ENCODE peak calls at places on chromosomes 5 and 9, in six cellular contexts. M is osteocyte, Q is heart right ventricle, D is PC-3, W is psoas muscle, S is WTC11. Z is an unnamed sample.

GRCh38 chr9:80522465-80522864 is 950.7 kb downstream of the TLE4 start:
- DNase-seq in W (no peak), Q (no peak), S (no peak), M (no peak), D (peak), Z (no peak)

GRCh38 chr5:110702704-110703103 is 23.8 kb downstream of the TMEM232 start:
- DNase-seq in Q (no peak), W (no peak), D (peak), M (no peak), S (no peak), Z (no peak)

GRCh38 chr9:87039809-87040392 is 92.6 kb upstream of the GAS1 start:
- DNase-seq in Q (no peak), D (no peak), M (no peak), S (no peak), W (no peak), Z (no peak)

GRCh38 chr5:109365653-109366052 is 44.1 kb downstream of the PJA2 start:
- DNase-seq in Q (no peak), W (no peak), M (no peak), S (no peak), D (no peak), Z (no peak)

GRCh38 chr9:78291240-78291915 is 5.5 kb upstream of the PSAT1 start:
- DNase-seq in W (no peak), S (no peak), Q (no peak), M (no peak), D (no peak), Z (no peak)

GRCh38 chr9:23663946-23664345 is 162.1 kb downstream of the ELAVL2 start:
- DNase-seq in W (no peak), S (no peak), D (no peak), M (no peak), Q (no peak), Z (no peak)

GRCh38 chr9:90891656-90892055 is 90.0 kb downstream of the SYK start:
- DNase-seq in M (peak), D (no peak), W (no peak), S (no peak), Q (no peak), Z (no peak)

GRCh38 chr9:17018001-17018491 is 116.8 kb upstream of the CNTLN start:
- DNase-seq in M (no peak), Q (peak), D (no peak), S (no peak), W (peak), Z (no peak)

GRCh38 chr5:160802567-160802966 is 49.4 kb downstream of the ATP10B start:
- DNase-seq in S (no peak), W (no peak), M (no peak), Q (no peak), D (no peak), Z (peak)

GRCh38 chr5:160800375-160800774 is 51.6 kb downstream of the ATP10B start:
- DNase-seq in M (no peak), D (no peak), W (no peak), Q (no peak), S (no peak), Z (no peak)

GRCh38 chr5:160805376-160805775 is 46.6 kb downstream of the ATP10B start:
- DNase-seq in M (no peak), D (no peak), W (no peak), S (no peak), Q (no peak), Z (no peak)
- TF ChIP-seq CTCF in M (no peak), D (no peak), W (no peak), S (no peak), Q (no peak), Z (no peak)

DNA sequence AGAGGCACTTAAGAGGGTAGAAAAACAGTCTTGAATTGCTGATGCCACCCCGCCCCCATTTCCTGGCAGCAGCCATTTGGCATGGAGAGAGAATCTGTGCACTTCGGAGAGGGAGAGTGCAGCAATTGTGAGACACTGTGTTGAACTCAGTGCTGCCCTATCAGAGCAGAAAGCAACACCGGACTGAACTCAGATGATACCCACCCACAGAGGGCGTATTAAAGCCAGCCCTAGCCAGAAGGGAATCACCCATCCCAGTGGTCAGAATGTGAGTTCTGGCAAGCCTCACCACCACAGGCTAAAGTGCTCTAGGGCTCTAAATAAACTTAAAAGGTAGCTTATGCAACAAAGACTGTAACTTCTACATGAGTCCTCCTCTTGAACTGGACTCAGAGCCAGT is 88.4 kb upstream of the RGS7BP start:
- DNase-seq in M (no peak), S (peak), Q (no peak), W (no peak), D (no peak), Z (no peak)
- TF ChIP-seq CTCF in M (no peak), S (no peak), Q (no peak), W (no peak), D (no peak), Z (no peak)

GRCh38 chr9:19232830-19233194 is 2.3 kb downstream of the DENND4C start:
- DNase-seq in M (no peak), W (no peak), D (peak), S (no peak), Q (no peak), Z (peak)
- TF ChIP-seq CTCF in M (no peak), W (no peak), D (no peak), S (no peak), Q (no peak), Z (no peak)

GRCh38 chr5:87101321-87101720 is 166.4 kb upstream of the RASA1 start:
- DNase-seq in Q (no peak), M (no peak), W (no peak), D (no peak), S (no peak), Z (no peak)

GRCh38 chr5:87099246-87099914 is 168.3 kb upstream of the RASA1 start:
- DNase-seq in Q (no peak), D (peak), W (no peak), S (no peak), M (no peak), Z (no peak)

GRCh38 chr5:87102841-87103240 is 164.8 kb upstream of the RASA1 start:
- DNase-seq in D (no peak), Q (no peak), W (no peak), S (no peak), M (no peak), Z (no peak)

GRCh38 chr5:87097664-87098063 is 170.0 kb upstream of the RASA1 start:
- DNase-seq in Q (no peak), W (no peak), M (no peak), S (no peak), D (no peak), Z (no peak)

GRCh38 chr5:87099967-87100366 is 167.7 kb upstream of the RASA1 start:
- DNase-seq in W (no peak), M (no peak), D (peak), S (no peak), Q (no peak), Z (no peak)
- TF ChIP-seq CTCF in W (no peak), M (no peak), D (no peak), S (no peak), Q (no peak), Z (no peak)